ENCODE peak calls at places on chromosomes 5 and 9, in seven cellular contexts. One of them, this sample, is unnamed. For H3K36me3, the result is how much of the 10 kb centered on the place peaks cover.

GRCh38 chr5:146369691-146370090 is 31.1 kb downstream of the POU4F3 start:
- DNase-seq in lower lobe of right lung: no peak
- DNase-seq in psoas muscle: no peak
- DNase-seq in sigmoid colon: no peak
- DNase-seq in heart right ventricle: no peak
- DNase-seq in Panc1: no peak
- DNase-seq in CD8-positive, alpha-beta T cell: no peak
- DNase-seq in this sample: no peak

GRCh38 chr9:134405527-134405926 is 79.3 kb downstream of the RXRA start:
- DNase-seq in lower lobe of right lung: peak
- DNase-seq in psoas muscle: no peak
- DNase-seq in sigmoid colon: no peak
- DNase-seq in heart right ventricle: no peak
- DNase-seq in Panc1: no peak
- DNase-seq in CD8-positive, alpha-beta T cell: no peak
- DNase-seq in this sample: no peak

GRCh38 chr9:121545148-121545874 is 45.7 kb upstream of the GGTA1 start:
- DNase-seq in lower lobe of right lung: no peak
- DNase-seq in psoas muscle: no peak
- DNase-seq in sigmoid colon: no peak
- DNase-seq in heart right ventricle: no peak
- DNase-seq in Panc1: no peak
- DNase-seq in CD8-positive, alpha-beta T cell: no peak
- DNase-seq in this sample: no peak

GRCh38 chr5:180128671-180129261 is 57.2 kb upstream of the RNF130 start:
- DNase-seq in lower lobe of right lung: no peak
- DNase-seq in psoas muscle: no peak
- DNase-seq in sigmoid colon: no peak
- DNase-seq in heart right ventricle: no peak
- DNase-seq in Panc1: no peak
- DNase-seq in CD8-positive, alpha-beta T cell: no peak
- DNase-seq in this sample: no peak

GRCh38 chr9:91156451-91157234 is 205.1 kb downstream of the AUH start:
- DNase-seq in lower lobe of right lung: no peak
- DNase-seq in psoas muscle: no peak
- DNase-seq in sigmoid colon: no peak
- DNase-seq in heart right ventricle: no peak
- DNase-seq in Panc1: no peak
- DNase-seq in CD8-positive, alpha-beta T cell: no peak
- DNase-seq in this sample: no peak

GRCh38 chr9:105656131-105656921 is 5.9 kb upstream of the TAL2 start:
- DNase-seq in lower lobe of right lung: no peak
- DNase-seq in psoas muscle: peak
- DNase-seq in sigmoid colon: no peak
- DNase-seq in heart right ventricle: peak
- DNase-seq in Panc1: no peak
- DNase-seq in CD8-positive, alpha-beta T cell: no peak
- DNase-seq in this sample: no peak

GRCh38 chr5:177496111-177497010 is 1.0 kb downstream of the PDLIM7 start:
- DNase-seq in lower lobe of right lung: no peak
- DNase-seq in psoas muscle: peak
- DNase-seq in sigmoid colon: peak
- DNase-seq in heart right ventricle: peak
- DNase-seq in Panc1: no peak
- DNase-seq in CD8-positive, alpha-beta T cell: no peak
- DNase-seq in this sample: no peak

GRCh38 chr5:88826959-88827585 is 55.9 kb downstream of the MEF2C start:
- DNase-seq in lower lobe of right lung: no peak
- DNase-seq in psoas muscle: no peak
- DNase-seq in sigmoid colon: peak
- DNase-seq in heart right ventricle: peak
- DNase-seq in Panc1: no peak
- DNase-seq in CD8-positive, alpha-beta T cell: no peak
- DNase-seq in this sample: peak

GRCh38 chr9:34505370-34506120 is 17.2 kb downstream of the ENHO start:
- DNase-seq in lower lobe of right lung: no peak
- DNase-seq in psoas muscle: no peak
- DNase-seq in sigmoid colon: peak
- DNase-seq in heart right ventricle: no peak
- DNase-seq in Panc1: no peak
- DNase-seq in CD8-positive, alpha-beta T cell: no peak
- DNase-seq in this sample: no peak

GRCh38 chr9:38298503-38298902 is 94.0 kb upstream of the ALDH1B1 start:
- DNase-seq in lower lobe of right lung: no peak
- DNase-seq in psoas muscle: peak
- DNase-seq in sigmoid colon: no peak
- DNase-seq in heart right ventricle: no peak
- DNase-seq in Panc1: no peak
- DNase-seq in CD8-positive, alpha-beta T cell: no peak
- DNase-seq in this sample: no peak

GRCh38 chr9:127225747-127226646 is 38.6 kb upstream of the GARNL3 start:
- DNase-seq in lower lobe of right lung: no peak
- DNase-seq in psoas muscle: no peak
- DNase-seq in sigmoid colon: no peak
- DNase-seq in heart right ventricle: no peak
- DNase-seq in Panc1: no peak
- DNase-seq in CD8-positive, alpha-beta T cell: no peak
- DNase-seq in this sample: no peak

GRCh38 chr9:95852059-95853032 is 23.1 kb upstream of the ERCC6L2 start:
- DNase-seq in lower lobe of right lung: no peak
- DNase-seq in psoas muscle: no peak
- DNase-seq in sigmoid colon: no peak
- DNase-seq in heart right ventricle: no peak
- DNase-seq in Panc1: no peak
- DNase-seq in CD8-positive, alpha-beta T cell: no peak
- DNase-seq in this sample: no peak

GRCh38 chr9:69936427-69936826 is 107.2 kb upstream of the MAMDC2 start:
- DNase-seq in lower lobe of right lung: no peak
- DNase-seq in psoas muscle: no peak
- DNase-seq in sigmoid colon: no peak
- DNase-seq in heart right ventricle: no peak
- DNase-seq in Panc1: no peak
- DNase-seq in CD8-positive, alpha-beta T cell: no peak
- DNase-seq in this sample: no peak

GRCh38 chr9:81827616-81828296 is 100.5 kb upstream of the SPATA31D4 start:
- DNase-seq in lower lobe of right lung: no peak
- DNase-seq in psoas muscle: no peak
- DNase-seq in sigmoid colon: no peak
- DNase-seq in heart right ventricle: no peak
- DNase-seq in Panc1: no peak
- DNase-seq in CD8-positive, alpha-beta T cell: no peak
- DNase-seq in this sample: no peak

GRCh38 chr9:122402403-122403268 is 31.8 kb downstream of the PTGS1 start:
- DNase-seq in lower lobe of right lung: no peak
- DNase-seq in psoas muscle: no peak
- DNase-seq in sigmoid colon: no peak
- DNase-seq in heart right ventricle: peak
- DNase-seq in Panc1: peak
- DNase-seq in CD8-positive, alpha-beta T cell: no peak
- DNase-seq in this sample: peak

GRCh38 chr5:106699198-106699597 is 971.5 kb downstream of the EFNA5 start:
- DNase-seq in lower lobe of right lung: no peak
- DNase-seq in psoas muscle: no peak
- DNase-seq in sigmoid colon: no peak
- DNase-seq in heart right ventricle: no peak
- DNase-seq in Panc1: no peak
- DNase-seq in CD8-positive, alpha-beta T cell: no peak
- DNase-seq in this sample: no peak

GRCh38 chr5:67020231-67020630 is 176.4 kb downstream of the CD180 start:
- DNase-seq in lower lobe of right lung: no peak
- DNase-seq in psoas muscle: no peak
- DNase-seq in sigmoid colon: no peak
- DNase-seq in heart right ventricle: no peak
- DNase-seq in Panc1: no peak
- DNase-seq in CD8-positive, alpha-beta T cell: no peak
- DNase-seq in this sample: no peak

GRCh38 chr5:68478306-68479091 is 262.9 kb downstream of the PIK3R1 start:
- DNase-seq in lower lobe of right lung: no peak
- DNase-seq in psoas muscle: no peak
- DNase-seq in sigmoid colon: no peak
- DNase-seq in heart right ventricle: no peak
- DNase-seq in Panc1: no peak
- DNase-seq in CD8-positive, alpha-beta T cell: no peak
- DNase-seq in this sample: peak

GRCh38 chr5:68479524-68479923 is 264.0 kb downstream of the PIK3R1 start:
- DNase-seq in lower lobe of right lung: no peak
- DNase-seq in psoas muscle: no peak
- DNase-seq in sigmoid colon: no peak
- DNase-seq in heart right ventricle: peak
- DNase-seq in Panc1: no peak
- DNase-seq in CD8-positive, alpha-beta T cell: no peak
- DNase-seq in this sample: no peak

GRCh38 chr5:68480385-68480940 is 264.9 kb downstream of the PIK3R1 start:
- DNase-seq in lower lobe of right lung: no peak
- DNase-seq in psoas muscle: no peak
- DNase-seq in sigmoid colon: no peak
- DNase-seq in heart right ventricle: no peak
- DNase-seq in Panc1: no peak
- DNase-seq in CD8-positive, alpha-beta T cell: no peak
- DNase-seq in this sample: no peak

GRCh38 chr5:68475476-68475875 is 259.9 kb downstream of the PIK3R1 start:
- DNase-seq in lower lobe of right lung: no peak
- DNase-seq in psoas muscle: no peak
- DNase-seq in sigmoid colon: no peak
- DNase-seq in heart right ventricle: no peak
- DNase-seq in Panc1: no peak
- DNase-seq in CD8-positive, alpha-beta T cell: no peak
- DNase-seq in this sample: no peak

GRCh38 chr5:68476854-68477253 is 261.3 kb downstream of the PIK3R1 start:
- DNase-seq in lower lobe of right lung: no peak
- DNase-seq in psoas muscle: no peak
- DNase-seq in sigmoid colon: no peak
- DNase-seq in heart right ventricle: no peak
- DNase-seq in Panc1: no peak
- DNase-seq in CD8-positive, alpha-beta T cell: no peak
- DNase-seq in this sample: no peak
- TF ChIP-seq CTCF in lower lobe of right lung: no peak
- TF ChIP-seq CTCF in psoas muscle: no peak
- TF ChIP-seq CTCF in sigmoid colon: no peak
- TF ChIP-seq CTCF in heart right ventricle: peak
- TF ChIP-seq CTCF in Panc1: no peak
- TF ChIP-seq CTCF in CD8-positive, alpha-beta T cell: no peak
- TF ChIP-seq CTCF in this sample: no peak

DNA sequence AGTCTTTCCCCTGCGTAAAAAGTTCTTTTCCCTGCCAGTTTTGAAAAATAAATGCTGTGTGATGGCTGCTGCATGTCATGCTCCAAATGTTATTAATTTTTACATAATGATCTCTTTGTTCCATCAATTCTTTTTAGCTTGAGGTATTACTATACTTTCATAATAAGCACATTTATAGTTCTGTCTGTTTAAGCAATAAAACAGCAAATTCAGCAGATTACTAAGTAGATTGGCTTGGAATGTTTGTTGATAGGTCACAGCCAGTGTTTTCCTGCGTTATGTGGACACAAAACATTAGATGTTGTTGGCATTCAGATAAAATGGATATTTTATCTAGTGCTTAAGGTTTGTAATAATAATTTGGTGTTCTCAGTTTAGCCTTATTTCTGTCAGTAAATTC is 242.0 kb downstream of the KDM4C start:
- DNase-seq in lower lobe of right lung: no peak
- DNase-seq in psoas muscle: no peak
- DNase-seq in sigmoid colon: no peak
- DNase-seq in heart right ventricle: no peak
- DNase-seq in Panc1: no peak
- DNase-seq in CD8-positive, alpha-beta T cell: no peak
- DNase-seq in this sample: no peak
- H3K4me3 ChIP-seq in lower lobe of right lung: no peak
- H3K4me3 ChIP-seq in psoas muscle: no peak
- H3K4me3 ChIP-seq in sigmoid colon: no peak
- H3K4me3 ChIP-seq in heart right ventricle: no peak
- H3K4me3 ChIP-seq in Panc1: no peak
- H3K4me3 ChIP-seq in CD8-positive, alpha-beta T cell: no peak
- H3K4me3 ChIP-seq in this sample: no peak

GRCh38 chr9:136397643-136398042 is 2.3 kb downstream of the SNAPC4 start:
- DNase-seq in lower lobe of right lung: no peak
- DNase-seq in psoas muscle: no peak
- DNase-seq in sigmoid colon: no peak
- DNase-seq in heart right ventricle: no peak
- DNase-seq in Panc1: no peak
- DNase-seq in CD8-positive, alpha-beta T cell: no peak
- DNase-seq in this sample: no peak

GRCh38 chr9:136393531-136393930 is 6.4 kb downstream of the SNAPC4 start:
- DNase-seq in lower lobe of right lung: no peak
- DNase-seq in psoas muscle: no peak
- DNase-seq in sigmoid colon: no peak
- DNase-seq in heart right ventricle: no peak
- DNase-seq in Panc1: no peak
- DNase-seq in CD8-positive, alpha-beta T cell: no peak
- DNase-seq in this sample: no peak

GRCh38 chr9:136394312-136395305 is 5.4 kb downstream of the SNAPC4 start:
- DNase-seq in lower lobe of right lung: no peak
- DNase-seq in psoas muscle: peak
- DNase-seq in sigmoid colon: no peak
- DNase-seq in heart right ventricle: no peak
- DNase-seq in Panc1: no peak
- DNase-seq in CD8-positive, alpha-beta T cell: no peak
- DNase-seq in this sample: no peak

GRCh38 chr9:136396219-136396515 is 3.8 kb downstream of the SNAPC4 start:
- DNase-seq in lower lobe of right lung: no peak
- DNase-seq in psoas muscle: no peak
- DNase-seq in sigmoid colon: no peak
- DNase-seq in heart right ventricle: no peak
- DNase-seq in Panc1: no peak
- DNase-seq in CD8-positive, alpha-beta T cell: no peak
- DNase-seq in this sample: no peak

GRCh38 chr9:136395345-136396218 is 4.4 kb downstream of the SNAPC4 start:
- DNase-seq in lower lobe of right lung: no peak
- DNase-seq in psoas muscle: no peak
- DNase-seq in sigmoid colon: no peak
- DNase-seq in heart right ventricle: no peak
- DNase-seq in Panc1: no peak
- DNase-seq in CD8-positive, alpha-beta T cell: no peak
- DNase-seq in this sample: no peak
- H3K36me3 ChIP-seq in lower lobe of right lung: half or more
- H3K36me3 ChIP-seq in psoas muscle: under half
- H3K36me3 ChIP-seq in sigmoid colon: under half
- H3K36me3 ChIP-seq in heart right ventricle: half or more
- H3K36me3 ChIP-seq in Panc1: under half
- H3K36me3 ChIP-seq in CD8-positive, alpha-beta T cell: under half
- H3K36me3 ChIP-seq in this sample: half or more

DNA sequence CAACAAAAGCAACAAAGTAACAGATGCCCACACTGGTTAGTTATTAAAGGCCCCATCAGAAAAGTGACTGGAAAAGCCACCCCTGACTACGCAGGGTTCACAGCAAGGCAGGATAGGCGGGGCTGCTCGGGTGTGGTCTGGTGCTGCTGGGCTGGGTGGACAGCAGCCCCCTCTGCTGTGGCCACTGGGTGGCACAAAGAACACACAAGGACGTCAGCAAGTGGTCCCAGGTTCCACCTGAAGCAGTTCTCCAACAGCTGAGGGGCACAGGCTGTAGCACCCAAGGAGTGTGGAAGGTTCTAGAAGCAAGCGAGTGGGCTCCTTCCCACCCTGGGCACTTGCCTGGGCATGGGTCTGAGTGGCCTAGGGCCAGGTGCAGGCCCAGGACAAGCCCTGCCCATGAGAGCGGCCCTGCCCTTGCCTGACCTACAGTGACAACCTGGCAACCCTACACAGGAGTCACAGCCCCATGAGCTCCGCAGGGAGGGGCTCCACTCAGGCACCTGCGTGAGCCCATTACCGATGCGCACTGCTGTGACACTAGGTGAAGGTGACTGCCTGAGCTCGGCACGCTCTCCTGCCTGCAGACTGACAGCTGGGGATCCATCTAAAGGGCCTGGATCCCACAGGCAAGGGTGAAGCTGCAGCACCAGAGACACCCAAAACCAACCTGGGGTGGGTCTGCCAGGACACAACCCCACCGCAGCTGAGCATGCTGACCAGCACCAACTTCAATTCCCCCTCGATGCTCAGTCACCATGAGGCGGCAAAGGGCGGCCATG is 8.1 kb downstream of the BRD9 start:
- DNase-seq in lower lobe of right lung: no peak
- DNase-seq in psoas muscle: no peak
- DNase-seq in sigmoid colon: no peak
- DNase-seq in heart right ventricle: no peak
- DNase-seq in Panc1: no peak
- DNase-seq in CD8-positive, alpha-beta T cell: no peak
- DNase-seq in this sample: no peak
- TF ChIP-seq CTCF in lower lobe of right lung: no peak
- TF ChIP-seq CTCF in psoas muscle: no peak
- TF ChIP-seq CTCF in sigmoid colon: no peak
- TF ChIP-seq CTCF in heart right ventricle: no peak
- TF ChIP-seq CTCF in Panc1: no peak
- TF ChIP-seq CTCF in CD8-positive, alpha-beta T cell: no peak
- TF ChIP-seq CTCF in this sample: no peak

This sample was measured in BJ.